ENCODE peak calls at places on chromosomes 7 and 10, in seven cellular contexts. One of them, this sample, is unnamed.

GRCh38 chr10:46558411-46559185 is 2.1 kb upstream of the GPRIN2 start:
- DNase-seq in AG10803: no peak
- DNase-seq in AG04450: no peak
- DNase-seq in right atrium auricular region: no peak
- DNase-seq in cardiac fibroblast: no peak
- DNase-seq in GM06990: no peak
- DNase-seq in A549: peak; percentile 63
- DNase-seq in this sample: no peak

GRCh38 chr10:689433-690226 is at the start of gene DIP2C:
- DNase-seq in cardiac fibroblast: peak; percentile 66
- DNase-seq in right atrium auricular region: peak; percentile 64
- DNase-seq in AG10803: peak; percentile 82
- DNase-seq in AG04450: peak; percentile 41
- DNase-seq in GM06990: no peak
- DNase-seq in A549: peak; percentile 83
- DNase-seq in this sample: peak; percentile 67

GRCh38 chr10:111837089-111837488 is 346.5 kb downstream of the GPAM start:
- DNase-seq in GM06990: no peak
- DNase-seq in A549: no peak
- DNase-seq in cardiac fibroblast: no peak
- DNase-seq in right atrium auricular region: no peak
- DNase-seq in AG10803: no peak
- DNase-seq in AG04450: no peak
- DNase-seq in this sample: no peak

GRCh38 chr10:77283326-77283725 is 354.3 kb downstream of the KCNMA1 start:
- DNase-seq in AG04450: no peak
- DNase-seq in cardiac fibroblast: no peak
- DNase-seq in A549: no peak
- DNase-seq in right atrium auricular region: no peak
- DNase-seq in GM06990: no peak
- DNase-seq in AG10803: no peak
- DNase-seq in this sample: no peak

GRCh38 chr10:120459185-120459584 is 2.2 kb downstream of the PLPP4 start:
- DNase-seq in GM06990: no peak
- DNase-seq in cardiac fibroblast: no peak
- DNase-seq in AG04450: no peak
- DNase-seq in right atrium auricular region: no peak
- DNase-seq in AG10803: no peak
- DNase-seq in A549: no peak
- DNase-seq in this sample: no peak

GRCh38 chr10:23826399-23826798 is 382.5 kb upstream of the KIAA1217 start:
- DNase-seq in AG10803: peak; percentile 0
- DNase-seq in GM06990: no peak
- DNase-seq in A549: no peak
- DNase-seq in AG04450: no peak
- DNase-seq in cardiac fibroblast: peak; percentile 20
- DNase-seq in right atrium auricular region: no peak
- DNase-seq in this sample: no peak

GRCh38 chr7:28922618-28923331 is 35.4 kb downstream of the TRIL start:
- DNase-seq in right atrium auricular region: peak; percentile 75
- DNase-seq in GM06990: peak; percentile 15
- DNase-seq in cardiac fibroblast: peak; percentile 83
- DNase-seq in AG04450: peak; percentile 43
- DNase-seq in AG10803: peak; percentile 61
- DNase-seq in A549: peak; percentile 29
- DNase-seq in this sample: peak; percentile 75

GRCh38 chr7:149624006-149624405 is 126.4 kb upstream of the ZNF746 start:
- DNase-seq in AG10803: no peak
- DNase-seq in A549: no peak
- DNase-seq in cardiac fibroblast: no peak
- DNase-seq in GM06990: peak; percentile 50
- DNase-seq in AG04450: no peak
- DNase-seq in right atrium auricular region: no peak
- DNase-seq in this sample: peak; percentile 9

DNA sequence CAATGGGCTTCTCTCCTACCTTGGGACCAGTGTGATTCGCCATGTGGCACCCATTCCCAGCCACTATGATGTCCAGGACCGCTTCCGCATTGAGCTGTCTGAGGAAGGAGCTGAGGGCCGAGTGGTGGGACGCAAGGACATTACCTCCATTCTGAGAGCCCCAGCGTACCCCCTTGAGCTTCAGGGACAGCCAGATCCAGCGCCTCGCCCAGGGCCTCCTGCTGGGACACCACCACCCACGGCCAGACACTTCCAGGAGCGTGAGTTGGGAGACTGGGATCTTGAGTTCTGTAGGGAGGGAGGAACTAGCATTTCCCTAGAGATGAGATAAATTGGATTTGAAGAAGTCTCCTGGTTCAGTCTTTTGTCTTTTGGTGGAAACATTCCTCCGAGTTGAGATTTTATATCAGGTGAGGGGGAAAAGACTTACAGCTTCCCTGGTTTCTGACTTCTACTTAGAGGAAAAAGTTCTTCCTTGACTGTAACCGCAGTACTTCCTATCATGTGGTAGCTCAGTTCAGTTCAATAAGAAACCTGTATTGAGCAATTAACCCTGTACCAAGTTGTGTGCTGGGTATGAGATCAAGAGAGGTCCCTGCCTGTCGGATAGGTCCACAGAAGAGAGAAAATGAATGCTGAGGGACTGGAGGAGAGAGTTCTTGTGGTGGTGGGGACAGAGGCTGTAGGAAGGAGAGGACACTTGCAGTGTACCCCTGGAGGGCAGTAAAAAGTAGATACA is 1.3 kb downstream of the MOSPD3 start:
- DNase-seq in right atrium auricular region: no peak
- DNase-seq in cardiac fibroblast: no peak
- DNase-seq in AG10803: no peak
- DNase-seq in A549: no peak
- DNase-seq in GM06990: no peak
- DNase-seq in AG04450: no peak
- DNase-seq in this sample: no peak
- H3K4me3 ChIP-seq in right atrium auricular region: peak overlapping the region; percentile 70
- H3K4me3 ChIP-seq in cardiac fibroblast: peak overlapping the region; percentile 79
- H3K4me3 ChIP-seq in AG10803: peak overlapping the region; percentile 69
- H3K4me3 ChIP-seq in A549: no peak overlapping the region
- H3K4me3 ChIP-seq in GM06990: no peak overlapping the region
- H3K4me3 ChIP-seq in AG04450: peak overlapping the region; percentile 90
- H3K4me3 ChIP-seq in this sample: no peak overlapping the region

GRCh38 chr10:124013916-124014315 is 79.5 kb downstream of the CHST15 start:
- DNase-seq in AG04450: no peak
- DNase-seq in GM06990: no peak
- DNase-seq in right atrium auricular region: no peak
- DNase-seq in cardiac fibroblast: no peak
- DNase-seq in A549: no peak
- DNase-seq in AG10803: no peak
- DNase-seq in this sample: no peak
- TF ChIP-seq CTCF in AG04450: no peak
- TF ChIP-seq CTCF in GM06990: no peak
- TF ChIP-seq CTCF in right atrium auricular region: no peak
- TF ChIP-seq CTCF in cardiac fibroblast: no peak
- TF ChIP-seq CTCF in A549: no peak
- TF ChIP-seq CTCF in AG10803: no peak
- TF ChIP-seq CTCF in this sample: no peak

GRCh38 chr10:80459047-80459865 is 5.1 kb downstream of the TSPAN14 start:
- DNase-seq in A549: no peak
- DNase-seq in AG04450: no peak
- DNase-seq in cardiac fibroblast: peak; percentile 74
- DNase-seq in AG10803: peak; percentile 93
- DNase-seq in GM06990: peak; percentile 74
- DNase-seq in right atrium auricular region: peak; percentile 85
- DNase-seq in this sample: peak; percentile 89
- H3K4me3 ChIP-seq in A549: peak overlapping the region; percentile 12
- H3K4me3 ChIP-seq in AG04450: no peak overlapping the region
- H3K4me3 ChIP-seq in cardiac fibroblast: peak overlapping the region; percentile 4
- H3K4me3 ChIP-seq in AG10803: peak overlapping the region; percentile 30
- H3K4me3 ChIP-seq in GM06990: peak overlapping the region; percentile 31
- H3K4me3 ChIP-seq in right atrium auricular region: no peak overlapping the region
- H3K4me3 ChIP-seq in this sample: no peak overlapping the region

DNA sequence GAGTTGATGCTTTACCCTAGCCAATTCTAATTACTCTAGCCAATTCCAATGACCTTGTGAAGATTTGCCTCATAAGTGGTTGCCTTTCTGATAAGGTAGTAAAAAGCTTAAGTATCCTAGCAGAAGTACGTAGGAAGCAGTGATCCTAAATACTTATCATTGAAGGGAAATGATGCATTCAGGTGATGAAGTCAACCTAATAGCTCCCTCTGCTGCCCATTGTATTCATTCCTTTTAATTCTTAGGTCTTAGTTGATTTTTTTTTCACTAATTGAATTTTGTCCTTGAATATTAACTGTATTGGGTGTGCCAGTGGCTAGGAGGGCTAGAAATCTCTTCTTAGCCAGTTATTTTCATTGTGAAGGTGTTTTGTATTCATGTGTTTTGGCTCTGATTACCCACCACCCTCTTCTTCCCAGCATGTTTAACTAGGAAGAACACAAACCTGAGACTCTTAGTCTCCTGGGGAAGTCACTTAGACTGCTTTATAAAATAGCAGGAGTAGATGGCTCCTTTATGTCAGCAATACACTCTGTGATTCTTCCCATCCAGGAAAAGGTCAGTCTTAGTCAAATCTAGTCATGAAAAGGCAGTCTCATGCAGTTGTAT is 46.3 kb downstream of the PLEKHA8 start:
- DNase-seq in cardiac fibroblast: peak; percentile 73
- DNase-seq in GM06990: no peak
- DNase-seq in A549: no peak
- DNase-seq in AG04450: no peak
- DNase-seq in right atrium auricular region: no peak
- DNase-seq in AG10803: peak; percentile 55
- DNase-seq in this sample: peak; percentile 67
- TF ChIP-seq CTCF in cardiac fibroblast: peak; percentile 44
- TF ChIP-seq CTCF in GM06990: peak; percentile 47
- TF ChIP-seq CTCF in A549: peak; percentile 78
- TF ChIP-seq CTCF in AG04450: peak; percentile 62
- TF ChIP-seq CTCF in right atrium auricular region: no peak
- TF ChIP-seq CTCF in AG10803: peak; percentile 58
- TF ChIP-seq CTCF in this sample: peak; percentile 64

GRCh38 chr10:22415072-22415471 is 69.8 kb downstream of the SPAG6 start:
- DNase-seq in AG04450: no peak
- DNase-seq in cardiac fibroblast: no peak
- DNase-seq in AG10803: no peak
- DNase-seq in right atrium auricular region: no peak
- DNase-seq in GM06990: no peak
- DNase-seq in A549: no peak
- DNase-seq in this sample: no peak

GRCh38 chr10:22417736-22418268 is 72.5 kb downstream of the SPAG6 start:
- DNase-seq in A549: no peak
- DNase-seq in AG04450: no peak
- DNase-seq in GM06990: no peak
- DNase-seq in AG10803: no peak
- DNase-seq in right atrium auricular region: no peak
- DNase-seq in cardiac fibroblast: no peak
- DNase-seq in this sample: no peak

GRCh38 chr10:22426653-22427052 is 81.4 kb downstream of the SPAG6 start:
- DNase-seq in right atrium auricular region: no peak
- DNase-seq in GM06990: no peak
- DNase-seq in cardiac fibroblast: no peak
- DNase-seq in A549: no peak
- DNase-seq in AG10803: no peak
- DNase-seq in AG04450: no peak
- DNase-seq in this sample: no peak

GRCh38 chr10:22420787-22421517 is 75.7 kb downstream of the SPAG6 start:
- DNase-seq in GM06990: no peak
- DNase-seq in cardiac fibroblast: peak; percentile 61
- DNase-seq in right atrium auricular region: no peak
- DNase-seq in AG04450: no peak
- DNase-seq in A549: no peak
- DNase-seq in AG10803: peak; percentile 42
- DNase-seq in this sample: peak; percentile 42
- H3K4me3 ChIP-seq in GM06990: no peak overlapping the region
- H3K4me3 ChIP-seq in cardiac fibroblast: no peak overlapping the region
- H3K4me3 ChIP-seq in right atrium auricular region: no peak overlapping the region
- H3K4me3 ChIP-seq in AG04450: no peak overlapping the region
- H3K4me3 ChIP-seq in A549: no peak overlapping the region
- H3K4me3 ChIP-seq in AG10803: no peak overlapping the region
- H3K4me3 ChIP-seq in this sample: no peak overlapping the region

GRCh38 chr10:13470270-13470669 is 58.5 kb downstream of the BEND7 start:
- DNase-seq in A549: no peak
- DNase-seq in GM06990: no peak
- DNase-seq in cardiac fibroblast: no peak
- DNase-seq in AG10803: no peak
- DNase-seq in AG04450: no peak
- DNase-seq in right atrium auricular region: no peak
- DNase-seq in this sample: no peak
- TF ChIP-seq CTCF in A549: no peak
- TF ChIP-seq CTCF in GM06990: peak; percentile 31
- TF ChIP-seq CTCF in cardiac fibroblast: peak; percentile 8
- TF ChIP-seq CTCF in AG10803: no peak
- TF ChIP-seq CTCF in AG04450: no peak
- TF ChIP-seq CTCF in right atrium auricular region: no peak
- TF ChIP-seq CTCF in this sample: peak; percentile 5

DNA sequence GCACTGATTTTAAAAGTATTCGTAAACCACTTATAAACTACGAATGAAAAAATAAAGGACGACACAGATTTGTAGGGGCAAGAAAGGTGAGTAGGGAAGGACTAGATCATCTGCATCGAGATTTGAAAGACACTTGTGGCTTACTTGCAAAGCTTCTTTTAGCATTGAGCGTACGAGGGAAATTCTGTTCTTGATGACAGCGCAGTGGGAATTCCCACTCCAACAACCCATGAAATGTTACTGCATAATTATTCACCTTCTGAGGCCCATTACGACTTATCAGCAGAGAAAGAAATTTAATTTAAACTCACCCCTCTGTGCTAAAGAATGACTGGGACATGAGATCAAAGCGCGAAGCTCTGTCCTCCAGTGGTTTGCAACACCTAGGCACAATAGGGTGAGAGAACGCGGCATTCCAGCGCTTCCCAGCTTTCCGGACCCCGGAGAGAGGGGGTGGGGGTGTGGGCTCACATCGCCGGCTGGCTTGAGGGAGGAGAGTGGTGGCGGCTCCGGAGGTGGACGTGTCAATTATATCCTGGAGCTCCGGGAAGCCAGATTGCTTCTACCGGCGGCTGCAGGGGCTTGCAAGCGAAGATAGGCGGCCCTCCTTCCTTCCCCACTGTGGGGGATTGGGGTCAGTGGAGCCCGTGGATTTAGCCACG is 10.3 kb downstream of the SP8 start:
- DNase-seq in AG10803: no peak
- DNase-seq in GM06990: no peak
- DNase-seq in cardiac fibroblast: no peak
- DNase-seq in A549: no peak
- DNase-seq in right atrium auricular region: no peak
- DNase-seq in AG04450: no peak
- DNase-seq in this sample: no peak
- H3K4me3 ChIP-seq in AG10803: no peak overlapping the region
- H3K4me3 ChIP-seq in GM06990: no peak overlapping the region
- H3K4me3 ChIP-seq in cardiac fibroblast: no peak overlapping the region
- H3K4me3 ChIP-seq in A549: no peak overlapping the region
- H3K4me3 ChIP-seq in right atrium auricular region: no peak overlapping the region
- H3K4me3 ChIP-seq in AG04450: no peak overlapping the region
- H3K4me3 ChIP-seq in this sample: no peak overlapping the region

DNA sequence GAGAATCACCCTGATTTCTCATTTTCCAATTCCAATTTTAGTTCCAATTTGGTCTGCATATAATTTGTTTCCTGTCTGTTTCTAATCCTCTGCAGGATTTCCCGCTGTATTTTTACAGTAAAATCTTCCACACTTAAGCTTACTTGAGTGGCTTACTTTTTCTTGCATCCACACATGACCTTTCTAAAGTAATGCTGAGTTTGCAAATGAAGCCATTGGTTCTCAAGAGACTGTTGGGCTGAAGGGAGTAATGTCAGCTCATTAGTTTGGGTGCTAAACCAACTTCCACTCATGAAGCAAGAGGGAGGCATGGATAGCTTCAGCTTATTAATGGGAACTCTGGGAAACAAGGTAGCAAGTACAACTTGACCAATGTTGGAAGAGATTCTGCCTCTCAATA is 146.4 kb downstream of the SNX10 start:
- DNase-seq in GM06990: no peak
- DNase-seq in AG10803: no peak
- DNase-seq in A549: no peak
- DNase-seq in right atrium auricular region: no peak
- DNase-seq in cardiac fibroblast: no peak
- DNase-seq in AG04450: no peak
- DNase-seq in this sample: no peak
- TF ChIP-seq CTCF in GM06990: no peak
- TF ChIP-seq CTCF in AG10803: no peak
- TF ChIP-seq CTCF in A549: no peak
- TF ChIP-seq CTCF in right atrium auricular region: no peak
- TF ChIP-seq CTCF in cardiac fibroblast: no peak
- TF ChIP-seq CTCF in AG04450: no peak
- TF ChIP-seq CTCF in this sample: no peak